ENCODE peak calls at places on chromosome 9, in four cellular contexts. One of them, this sample, is unnamed.
A peak's percentile ranks its signal among the peaks of the same experiment; 100 is the strongest.

GRCh38 chr9:126498331-126498730 is 115.4 kb upstream of the LMX1B start:
- DNase-seq in body of pancreas: no peak
- DNase-seq in A549: no peak
- DNase-seq in IMR-90: no peak
- DNase-seq in this sample: no peak

GRCh38 chr9:115262477-115262876 is 144.5 kb upstream of the TNC start:
- DNase-seq in A549: peak; percentile 96
- DNase-seq in body of pancreas: peak; percentile 77
- DNase-seq in IMR-90: peak; percentile 75
- DNase-seq in this sample: peak; percentile 98

GRCh38 chr9:94173632-94174031 is 85.5 kb upstream of the ZNF169 start:
- DNase-seq in body of pancreas: no peak
- DNase-seq in A549: no peak
- DNase-seq in IMR-90: no peak
- DNase-seq in this sample: no peak

GRCh38 chr9:114156311-114156657 is 947 bp downstream of the COL27A1 start:
- DNase-seq in IMR-90: no peak
- DNase-seq in body of pancreas: no peak
- DNase-seq in A549: no peak
- DNase-seq in this sample: no peak

GRCh38 chr9:108056805-108057386 is 567.3 kb upstream of the KLF4 start:
- DNase-seq in IMR-90: peak; percentile 88
- DNase-seq in body of pancreas: no peak
- DNase-seq in A549: peak; percentile 67
- DNase-seq in this sample: peak; percentile 82

GRCh38 chr9:126919193-126919592 is 4.6 kb downstream of the RALGPS1 start:
- DNase-seq in IMR-90: no peak
- DNase-seq in A549: no peak
- DNase-seq in body of pancreas: no peak
- DNase-seq in this sample: no peak

GRCh38 chr9:126690431-126691051 is 76.8 kb downstream of the LMX1B start:
- DNase-seq in IMR-90: no peak
- DNase-seq in A549: peak; percentile 51
- DNase-seq in body of pancreas: peak; percentile 79
- DNase-seq in this sample: no peak

GRCh38 chr9:80146466-80146865 is 574.7 kb downstream of the TLE4 start:
- DNase-seq in IMR-90: peak; percentile 16
- DNase-seq in body of pancreas: no peak
- DNase-seq in A549: peak; percentile 2
- DNase-seq in this sample: no peak

GRCh38 chr9:130106860-130107848 is 53.4 kb downstream of the GPR107 start:
- DNase-seq in IMR-90: peak; percentile 87
- DNase-seq in A549: peak; percentile 72
- DNase-seq in body of pancreas: peak; percentile 91
- DNase-seq in this sample: peak; percentile 14

GRCh38 chr9:4214506-4214905 is 85.4 kb downstream of the GLIS3 start:
- DNase-seq in A549: no peak
- DNase-seq in IMR-90: no peak
- DNase-seq in body of pancreas: no peak
- DNase-seq in this sample: no peak

GRCh38 chr9:91844170-91844569 is 105.9 kb downstream of the ROR2 start:
- DNase-seq in body of pancreas: no peak
- DNase-seq in A549: no peak
- DNase-seq in IMR-90: no peak
- DNase-seq in this sample: no peak

GRCh38 chr9:95264954-95265615 is 52.4 kb downstream of the FANCC start:
- DNase-seq in A549: peak; percentile 31
- DNase-seq in body of pancreas: no peak
- DNase-seq in IMR-90: peak; percentile 75
- DNase-seq in this sample: no peak

GRCh38 chr9:8332296-8332695 is 532.7 kb upstream of the DMAC1 start:
- DNase-seq in A549: no peak
- DNase-seq in body of pancreas: no peak
- DNase-seq in IMR-90: no peak
- DNase-seq in this sample: no peak

GRCh38 chr9:4097490-4097889 is 202.4 kb downstream of the GLIS3 start:
- DNase-seq in A549: no peak
- DNase-seq in IMR-90: no peak
- DNase-seq in body of pancreas: no peak
- DNase-seq in this sample: no peak

GRCh38 chr9:87535817-87536539 is 38.3 kb downstream of the DAPK1 start:
- DNase-seq in IMR-90: no peak
- DNase-seq in A549: no peak
- DNase-seq in body of pancreas: no peak
- DNase-seq in this sample: no peak

GRCh38 chr9:114214686-114215397 is 59.5 kb downstream of the COL27A1 start:
- DNase-seq in body of pancreas: no peak
- DNase-seq in IMR-90: no peak
- DNase-seq in A549: no peak
- DNase-seq in this sample: no peak

GRCh38 chr9:76394896-76395244 is 644 bp upstream of the RFK start:
- DNase-seq in A549: peak; percentile 85
- DNase-seq in body of pancreas: peak; percentile 57
- DNase-seq in IMR-90: no peak
- DNase-seq in this sample: no peak

GRCh38 chr9:129624947-129625346 is 1.0 kb upstream of the NTMT1 start:
- DNase-seq in body of pancreas: no peak
- DNase-seq in IMR-90: peak; percentile 32
- DNase-seq in A549: no peak
- DNase-seq in this sample: no peak

GRCh38 chr9:86713970-86714369 is 233.3 kb downstream of the GAS1 start:
- DNase-seq in IMR-90: peak; percentile 36
- DNase-seq in A549: no peak
- DNase-seq in body of pancreas: no peak
- DNase-seq in this sample: no peak

GRCh38 chr9:116154334-116154975 is 864 bp downstream of the PAPPA start:
- DNase-seq in body of pancreas: peak; percentile 35
- DNase-seq in IMR-90: no peak
- DNase-seq in A549: no peak
- DNase-seq in this sample: no peak

GRCh38 chr9:75851917-75852316 is 38.6 kb upstream of the PCSK5 start:
- DNase-seq in IMR-90: no peak
- DNase-seq in body of pancreas: no peak
- DNase-seq in A549: no peak
- DNase-seq in this sample: no peak

GRCh38 chr9:134548185-134548584 is 93.4 kb upstream of the COL5A1 start:
- DNase-seq in IMR-90: no peak
- DNase-seq in body of pancreas: no peak
- DNase-seq in A549: no peak
- DNase-seq in this sample: no peak

GRCh38 chr9:127926961-127927456 is 3.6 kb downstream of the PIP5KL1 start:
- DNase-seq in IMR-90: no peak
- DNase-seq in body of pancreas: no peak
- DNase-seq in A549: no peak
- DNase-seq in this sample: no peak

DNA sequence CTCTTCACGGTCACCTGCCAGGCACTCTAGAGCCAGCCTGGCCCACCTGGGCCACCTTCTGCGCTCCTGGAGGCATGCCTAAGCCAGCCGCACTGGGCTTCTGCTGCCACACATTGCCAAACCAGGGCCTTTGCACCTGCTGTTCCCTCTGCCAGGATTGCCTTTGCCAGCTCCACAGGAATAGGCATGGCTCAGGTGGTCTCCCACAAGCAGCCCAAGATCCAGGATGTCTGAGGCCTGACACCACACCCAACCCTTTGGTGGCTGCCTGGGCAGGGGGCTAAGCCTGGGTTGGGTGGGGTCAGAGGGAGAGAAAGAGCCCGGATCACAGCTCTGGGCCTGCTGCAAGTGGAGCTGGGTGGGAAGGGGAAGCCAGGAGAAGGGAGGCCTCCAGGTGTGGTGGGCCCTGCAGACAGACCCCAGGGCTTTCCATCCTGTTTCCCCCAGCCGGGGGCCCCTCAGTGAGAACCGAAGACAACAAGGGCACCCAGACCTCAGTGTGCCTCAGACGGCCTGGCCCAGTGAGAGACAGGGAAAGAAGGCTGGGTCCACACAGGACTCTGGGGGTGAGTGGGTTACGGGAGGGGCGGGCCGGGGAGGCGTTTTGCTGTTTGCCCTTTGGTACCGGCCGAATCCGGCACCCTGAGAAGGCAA is 671 bp upstream of the SUSD3 start:
- DNase-seq in A549: no peak
- DNase-seq in IMR-90: no peak
- DNase-seq in body of pancreas: no peak
- DNase-seq in this sample: no peak
- H3K27ac ChIP-seq in A549: peak overlapping the region; percentile 75
- H3K27ac ChIP-seq in IMR-90: no peak overlapping the region
- H3K27ac ChIP-seq in body of pancreas: no peak overlapping the region
- H3K27ac ChIP-seq in this sample: no peak overlapping the region

GRCh38 chr9:136992819-136993369 is 672 bp downstream of the PAXX start:
- DNase-seq in A549: no peak
- DNase-seq in IMR-90: no peak
- DNase-seq in body of pancreas: no peak
- DNase-seq in this sample: no peak
- H3K27ac ChIP-seq in A549: peak overlapping the region; percentile 97
- H3K27ac ChIP-seq in IMR-90: peak overlapping the region; percentile 67
- H3K27ac ChIP-seq in body of pancreas: no peak overlapping the region
- H3K27ac ChIP-seq in this sample: peak overlapping the region; percentile 78

DNA sequence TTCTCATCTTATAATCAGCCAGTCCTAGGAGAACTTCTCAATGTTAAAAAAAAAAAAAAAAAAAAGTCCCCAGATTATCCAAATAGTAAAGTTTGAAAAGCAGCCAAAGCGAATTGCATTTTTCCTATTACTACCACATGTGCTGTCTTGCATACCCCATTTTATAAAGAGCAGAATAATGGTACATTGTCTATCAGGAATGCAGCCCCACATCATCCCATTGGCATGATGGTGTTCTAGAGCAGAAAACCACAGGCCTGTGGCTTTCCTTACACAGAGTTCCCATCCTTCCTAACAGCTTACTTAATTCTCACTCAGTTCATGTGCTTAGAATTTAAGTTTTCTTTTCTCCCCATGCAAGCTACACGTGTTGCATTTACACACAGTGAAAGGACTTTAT is 381.6 kb downstream of the TMEM38B start:
- DNase-seq in IMR-90: peak; percentile 4
- DNase-seq in A549: no peak
- DNase-seq in body of pancreas: no peak
- DNase-seq in this sample: peak; percentile 67
- H3K27ac ChIP-seq in IMR-90: no peak overlapping the region
- H3K27ac ChIP-seq in A549: no peak overlapping the region
- H3K27ac ChIP-seq in body of pancreas: no peak overlapping the region
- H3K27ac ChIP-seq in this sample: peak overlapping the region; percentile 77

GRCh38 chr9:81719972-81720371 is 30.6 kb upstream of the TLE1 start:
- DNase-seq in A549: no peak
- DNase-seq in IMR-90: no peak
- DNase-seq in body of pancreas: no peak
- DNase-seq in this sample: no peak

GRCh38 chr9:81717061-81717746 is 27.9 kb upstream of the TLE1 start:
- DNase-seq in IMR-90: no peak
- DNase-seq in body of pancreas: no peak
- DNase-seq in A549: no peak
- DNase-seq in this sample: no peak

GRCh38 chr9:81716409-81716808 is 27.1 kb upstream of the TLE1 start:
- DNase-seq in body of pancreas: no peak
- DNase-seq in IMR-90: peak; percentile 64
- DNase-seq in A549: no peak
- DNase-seq in this sample: no peak

GRCh38 chr9:81717747-81718077 is 28.4 kb upstream of the TLE1 start:
- DNase-seq in body of pancreas: no peak
- DNase-seq in A549: no peak
- DNase-seq in IMR-90: no peak
- DNase-seq in this sample: no peak

GRCh38 chr9:81718244-81718643 is 28.9 kb upstream of the TLE1 start:
- DNase-seq in body of pancreas: no peak
- DNase-seq in A549: no peak
- DNase-seq in IMR-90: no peak
- DNase-seq in this sample: no peak
- H3K27ac ChIP-seq in body of pancreas: no peak overlapping the region
- H3K27ac ChIP-seq in A549: no peak overlapping the region
- H3K27ac ChIP-seq in IMR-90: no peak overlapping the region
- H3K27ac ChIP-seq in this sample: no peak overlapping the region

GRCh38 chr9:89438194-89438593 is 59.7 kb downstream of the SEMA4D start:
- DNase-seq in body of pancreas: no peak
- DNase-seq in A549: no peak
- DNase-seq in IMR-90: no peak
- DNase-seq in this sample: no peak
- H3K27ac ChIP-seq in body of pancreas: no peak overlapping the region
- H3K27ac ChIP-seq in A549: no peak overlapping the region
- H3K27ac ChIP-seq in IMR-90: no peak overlapping the region
- H3K27ac ChIP-seq in this sample: no peak overlapping the region